ENCODE peak calls at places on chromosomes 6 and 20, in six cellular contexts. N is lower lobe of right lung; D is activated T-cell treated with anti-CD3 and anti-CD28 coated beads, Interleukin-2, amount 50 U/mL, for 72 hours; X is endothelial cell; K is AG10803; R is activated T-helper 2 cell treated with anti-CD3 and anti-CD28 coated beads, Interferon-gamma antibody, Interleukin-2, Interleukin-4, amounts not matched to agents 10 μg/mL and 5 μg/mL and 100 μg/mL, durations not matched to agents 14 hours and 24 hours and 36 hours. M is an unnamed sample.

GRCh38 chr6:128463942-128464341 is 56.5 kb downstream of the PTPRK start:
- DNase-seq in R (no peak), K (peak), X (no peak), D (no peak), N (no peak), M (no peak)

GRCh38 chr20:46400828-46401477 is 5.5 kb downstream of the ELMO2 start:
- DNase-seq in N (no peak), D (peak), R (peak), X (no peak), K (peak), M (no peak)

GRCh38 chr6:16249971-16250370 is 11.6 kb downstream of the GMPR start:
- DNase-seq in D (no peak), X (no peak), N (no peak), K (no peak), R (no peak), M (no peak)

GRCh38 chr6:74001091-74001490 is 305.1 kb downstream of the CD109 start:
- DNase-seq in K (peak), X (no peak), D (no peak), N (no peak), R (no peak), M (no peak)

GRCh38 chr20:50276119-50277063 is 85.8 kb downstream of the CEBPB start:
- DNase-seq in R (no peak), K (no peak), D (no peak), X (no peak), N (peak), M (no peak)

GRCh38 chr20:6838181-6838826 is 70.8 kb downstream of the BMP2 start:
- DNase-seq in D (no peak), N (no peak), K (no peak), R (no peak), X (no peak), M (no peak)

GRCh38 chr20:50837532-50838321 is 42.9 kb downstream of the BCAS4 start:
- DNase-seq in X (no peak), K (peak), D (peak), N (no peak), R (no peak), M (no peak)

GRCh38 chr6:45663181-45664180 is 285.7 kb upstream of the SUPT3H start:
- DNase-seq in X (peak), N (peak), R (peak), D (peak), K (no peak), M (peak)

GRCh38 chr6:33839399-33840063 is 35.7 kb upstream of the MLN start:
- DNase-seq in X (no peak), D (no peak), N (no peak), R (no peak), K (no peak), M (peak)

GRCh38 chr6:91094806-91095475 is 508.1 kb upstream of the MAP3K7 start:
- DNase-seq in R (no peak), X (no peak), N (no peak), K (no peak), D (no peak), M (no peak)

GRCh38 chr6:82066196-82066595 is 181.3 kb downstream of the IBTK start:
- DNase-seq in R (no peak), D (no peak), N (no peak), K (no peak), X (no peak), M (no peak)